ENCODE peak calls at places on chromosomes 12 and 14, in five cellular contexts. N is B cell, P is cardiac muscle cell, E is right atrium auricular region, Z is endothelial cell. H is an unnamed sample.
A peak's percentile ranks its signal among the peaks of the same experiment; 100 is the strongest.

GRCh38 chr12:51631591-51631990 is 40.6 kb downstream of the SCN8A start:
- DNase-seq in N (no peak), P (peak; percentile 14), E (no peak), Z (no peak), H (no peak)

GRCh38 chr14:81165188-81165587 is 55.6 kb downstream of the GTF2A1 start:
- DNase-seq in N (no peak), P (peak; percentile 33), E (no peak), Z (no peak), H (no peak)

GRCh38 chr12:57099062-57099714 is 10.3 kb downstream of the NAB2 start:
- DNase-seq in N (no peak), P (no peak), E (no peak), Z (no peak), H (no peak)

GRCh38 chr14:69636718-69637480 is 25.5 kb downstream of the SUSD6 start:
- DNase-seq in N (no peak), P (no peak), E (no peak), Z (no peak), H (no peak)

GRCh38 chr12:12941450-12942350 is 10.3 kb downstream of the GPRC5D start:
- DNase-seq in N (no peak), P (no peak), E (peak; percentile 34), Z (no peak), H (no peak)

GRCh38 chr14:99137001-99137700 is 134.8 kb downstream of the BCL11B start:
- DNase-seq in N (no peak), P (no peak), E (no peak), Z (no peak), H (no peak)

GRCh38 chr12:18375583-18375982 is 114.3 kb downstream of the PIK3C2G start:
- DNase-seq in N (no peak), P (no peak), E (no peak), Z (no peak), H (no peak)

GRCh38 chr12:75692883-75693282 is 181.5 kb upstream of the KRR1 start:
- DNase-seq in N (no peak), P (peak; percentile 38), E (no peak), Z (no peak), H (no peak)

DNA sequence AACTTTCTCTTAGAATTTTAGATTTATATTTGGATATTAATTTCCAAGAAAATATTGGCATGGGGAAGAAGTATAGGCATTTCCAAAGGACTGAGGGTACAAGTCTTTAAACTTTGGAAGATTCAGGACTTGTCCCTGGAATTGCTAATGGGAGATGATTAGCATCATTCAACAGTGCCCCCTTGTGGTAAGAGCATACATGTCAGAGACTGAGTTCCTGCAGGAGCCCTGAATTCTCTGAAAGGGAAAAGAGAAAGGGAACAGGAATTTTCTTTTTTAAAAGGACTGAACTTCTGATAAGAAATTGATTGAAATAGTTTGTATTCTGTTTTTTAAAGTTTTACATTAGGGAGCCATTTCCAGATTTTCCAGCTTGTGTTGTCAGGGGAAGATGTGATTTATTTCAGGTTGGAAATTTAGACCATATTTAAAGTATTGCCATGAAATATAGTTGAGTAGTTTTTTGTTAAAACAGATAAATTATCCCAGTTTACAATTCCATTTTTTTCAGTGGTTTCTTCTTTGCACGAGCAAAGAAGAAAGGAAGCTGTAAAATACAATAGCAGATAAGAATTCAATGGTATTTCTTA is 44.0 kb upstream of the REP15 start:
- DNase-seq in N (peak; percentile 41), P (peak; percentile 90), E (no peak), Z (peak; percentile 73), H (peak; percentile 48)
- TF ChIP-seq CTCF in N (peak; percentile 98), P (peak; percentile 86), E (peak; percentile 89), Z (peak; percentile 92), H (peak; percentile 83)

GRCh38 chr12:2691001-2691339 is 103.8 kb upstream of the FKBP4 start:
- DNase-seq in N (peak; percentile 63), P (peak; percentile 51), E (no peak), Z (peak; percentile 47), H (no peak)
- TF ChIP-seq CTCF in N (no peak), P (peak; percentile 32), E (no peak), Z (no peak), H (no peak)

GRCh38 chr12:80909370-80909769 is 28.4 kb downstream of the LIN7A start:
- DNase-seq in N (no peak), P (no peak), E (no peak), Z (no peak), H (no peak)
- TF ChIP-seq CTCF in N (no peak), P (no peak), E (no peak), Z (no peak), H (no peak)

GRCh38 chr12:43349863-43350262 is 202.1 kb downstream of the ADAMTS20 start:
- DNase-seq in N (no peak), P (peak; percentile 28), E (no peak), Z (no peak), H (no peak)
- TF ChIP-seq CTCF in N (no peak), P (peak; percentile 27), E (no peak), Z (no peak), H (no peak)

DNA sequence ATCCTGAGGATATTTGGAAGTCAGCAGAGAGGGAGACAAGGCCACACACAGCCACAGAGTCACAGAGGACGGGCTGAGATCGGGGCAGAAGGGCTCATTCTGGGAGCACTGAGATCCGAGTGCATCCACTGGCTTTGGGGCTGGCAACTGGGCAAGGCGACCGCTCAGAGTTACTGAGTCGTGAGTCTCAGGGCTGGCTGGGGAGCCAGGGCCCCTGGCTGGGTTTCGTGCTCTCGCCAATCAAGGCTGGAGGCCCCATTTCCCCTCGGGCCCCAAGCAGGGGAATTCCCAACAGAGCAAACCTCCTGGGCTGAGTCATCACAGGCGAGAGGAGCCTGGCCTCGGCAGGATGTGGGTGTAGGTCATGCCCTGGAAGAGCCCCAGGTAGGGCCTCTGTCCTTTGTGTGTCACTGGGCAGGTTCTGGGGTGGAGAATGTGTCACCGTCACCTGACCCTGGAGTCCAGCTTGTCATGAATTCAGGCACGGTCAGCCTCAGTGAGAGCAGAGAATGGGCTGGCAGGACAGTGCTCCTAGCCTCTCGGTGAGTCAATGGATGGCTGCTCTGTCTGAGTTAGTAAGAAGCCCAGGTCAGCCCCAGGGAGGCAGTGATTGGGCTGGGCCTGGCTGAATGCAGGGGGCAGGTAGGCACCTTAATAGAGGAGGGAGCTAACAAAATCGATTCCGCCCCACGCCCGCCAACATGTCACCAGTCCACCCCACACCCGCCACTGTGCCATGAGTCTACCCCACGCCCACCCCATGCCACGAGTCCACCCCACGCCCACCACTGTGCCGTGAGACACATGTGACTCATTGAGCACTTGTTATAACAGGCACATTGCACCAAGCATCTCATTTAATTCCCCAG is 16.9 kb downstream of the ASB2 start:
- DNase-seq in N (peak; percentile 87), P (peak; percentile 85), E (no peak), Z (peak; percentile 28), H (peak; percentile 93)
- TF ChIP-seq CTCF in N (no peak), P (no peak), E (no peak), Z (no peak), H (no peak)

DNA sequence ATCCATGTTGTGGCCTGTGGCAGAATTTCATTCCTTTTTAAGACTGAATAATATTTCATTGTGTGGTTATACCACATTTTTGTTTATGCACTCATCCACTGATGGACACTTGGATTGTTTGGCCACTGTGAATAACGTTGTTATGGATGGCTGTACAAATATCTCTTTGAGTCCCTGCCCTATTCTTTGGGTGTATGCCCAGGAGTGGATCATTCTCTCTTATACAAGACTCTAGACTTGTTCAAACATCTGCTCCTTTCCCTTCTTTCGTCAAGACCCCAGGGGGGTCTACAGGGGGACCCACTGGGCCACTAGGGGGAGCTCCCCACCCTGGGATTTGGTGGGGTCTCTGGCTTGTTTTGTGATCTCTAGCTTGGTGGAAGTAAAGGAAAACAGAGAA is 77.4 kb downstream of the FBXL14 start:
- DNase-seq in N (no peak), P (peak; percentile 55), E (no peak), Z (peak; percentile 67), H (no peak)
- TF ChIP-seq CTCF in N (no peak), P (peak; percentile 49), E (peak; percentile 43), Z (peak; percentile 72), H (peak; percentile 60)

DNA sequence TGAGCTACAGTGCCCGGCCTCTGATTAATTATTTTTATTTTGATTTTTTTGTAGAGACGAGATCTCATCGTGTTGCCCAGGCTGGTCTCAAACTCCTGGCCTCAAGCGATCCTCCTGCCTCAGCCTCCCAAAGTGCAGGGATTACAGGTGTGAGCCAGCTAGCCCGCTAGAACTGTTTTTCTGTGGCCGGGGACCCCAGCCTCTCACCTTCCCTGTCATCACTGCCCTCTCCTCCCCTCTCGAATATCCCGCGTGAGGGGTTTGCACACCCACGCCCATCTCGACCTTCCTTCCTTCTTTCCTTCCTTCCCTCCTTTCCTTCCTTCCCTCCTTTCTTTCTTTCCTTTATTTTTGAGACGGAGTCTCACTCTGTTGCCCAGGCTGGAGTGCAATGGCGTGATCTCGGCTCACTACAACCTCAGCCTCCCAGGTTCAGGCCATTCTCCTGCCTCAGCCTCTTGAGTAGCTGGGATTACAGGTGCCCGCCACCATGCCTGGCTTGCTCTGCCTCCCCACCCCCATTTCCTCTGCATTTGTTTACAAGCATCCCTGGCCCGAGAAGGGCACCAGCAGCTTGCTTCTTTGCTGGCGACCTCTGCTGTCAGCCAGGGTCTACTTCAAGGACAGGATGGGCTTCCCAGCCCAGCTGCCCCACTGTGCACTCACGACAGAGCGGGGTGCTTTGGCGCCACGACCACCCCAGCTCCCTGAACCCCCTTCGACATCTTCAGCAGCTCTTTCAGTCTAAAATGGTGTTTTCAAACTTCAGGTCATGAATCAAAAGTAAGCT is 4.3 kb upstream of the TRAF3 start:
- DNase-seq in N (no peak), P (no peak), E (no peak), Z (peak; percentile 63), H (no peak)
- TF ChIP-seq CTCF in N (no peak), P (peak; percentile 29), E (no peak), Z (no peak), H (peak; percentile 60)

DNA sequence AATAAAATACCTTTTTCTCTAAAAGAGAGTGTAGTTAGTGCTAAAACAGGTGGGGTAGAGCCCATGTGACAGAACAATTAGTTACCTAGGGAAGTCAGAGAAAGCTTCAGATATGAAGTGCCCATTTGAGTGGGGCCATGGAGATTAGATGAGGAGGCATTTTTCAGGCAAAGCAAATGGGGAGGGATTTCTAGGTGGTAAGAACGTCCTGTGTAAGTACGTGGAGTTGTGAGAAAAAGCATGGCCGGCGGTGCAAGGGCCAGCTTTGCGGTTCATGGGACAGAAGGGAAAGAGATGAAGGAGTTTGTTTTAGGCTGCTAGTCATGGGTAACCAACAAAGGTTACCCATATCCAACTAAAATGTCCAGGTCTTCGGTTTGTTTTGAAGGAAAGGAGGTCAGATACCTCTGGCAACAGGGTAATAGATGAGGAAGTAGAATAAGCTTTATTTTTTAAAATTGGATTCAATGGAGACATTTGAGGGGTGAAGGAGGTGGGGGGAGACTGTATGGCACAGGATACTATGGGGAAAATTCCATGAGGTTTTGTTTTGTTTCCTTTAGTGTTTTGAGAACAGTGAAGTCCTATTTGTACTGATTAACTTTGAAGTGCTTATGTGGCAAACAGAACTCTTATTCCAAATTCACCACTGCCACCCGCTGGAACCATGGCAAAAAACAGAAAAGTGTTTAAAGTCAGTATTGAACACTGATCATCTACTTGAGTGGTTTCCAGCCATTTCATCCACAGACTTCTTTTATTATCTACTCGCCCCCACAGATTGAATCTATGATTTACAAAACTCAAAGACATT is 10.0 kb upstream of the SNRPF start:
- DNase-seq in N (no peak), P (peak; percentile 61), E (no peak), Z (peak; percentile 16), H (no peak)
- TF ChIP-seq CTCF in N (no peak), P (peak; percentile 38), E (peak; percentile 28), Z (no peak), H (peak; percentile 31)

GRCh38 chr14:96216627-96217026 is 12.0 kb downstream of the BDKRB2 start:
- DNase-seq in N (no peak), P (no peak), E (no peak), Z (no peak), H (no peak)
- TF ChIP-seq CTCF in N (no peak), P (no peak), E (no peak), Z (no peak), H (no peak)